ENCODE peak calls at places on chromosomes 4 and X, in ten cellular contexts. One of them, this sample, is unnamed.

GRCh38 chrX:139759637-139760036 is 51.7 kb upstream of the MCF2 start:
- DNase-seq in kidney tubule cell: peak; percentile 22
- DNase-seq in heart right ventricle: no peak
- DNase-seq in choroid plexus epithelial cell: peak; percentile 60
- DNase-seq in OCI-LY7: peak; percentile 1
- DNase-seq in type B pancreatic cell: no peak
- DNase-seq in stimulated activated effector memory CD8-positive, alpha-beta T cell treated with anti-CD3 and anti-CD28 coated beads, Interleukin-12 subunit alpha, Interleukin-12 subunit beta, amount 100 ng/mL, for 72 hours: no peak
- DNase-seq in nephron progenitor cell: peak; percentile 5
- DNase-seq in GM04504: no peak
- DNase-seq in iPS-NIHi11: peak; percentile 15
- DNase-seq in this sample: peak; percentile 3

GRCh38 chr4:112266823-112267222 is 18.9 kb downstream of the TIFA start:
- DNase-seq in kidney tubule cell: no peak
- DNase-seq in heart right ventricle: no peak
- DNase-seq in choroid plexus epithelial cell: peak; percentile 71
- DNase-seq in OCI-LY7: peak; percentile 45
- DNase-seq in type B pancreatic cell: no peak
- DNase-seq in stimulated activated effector memory CD8-positive, alpha-beta T cell treated with anti-CD3 and anti-CD28 coated beads, Interleukin-12 subunit alpha, Interleukin-12 subunit beta, amount 100 ng/mL, for 72 hours: no peak
- DNase-seq in nephron progenitor cell: no peak
- DNase-seq in GM04504: no peak
- DNase-seq in iPS-NIHi11: no peak
- DNase-seq in this sample: no peak

GRCh38 chr4:74536557-74536956 is 91.6 kb downstream of the AREG start:
- DNase-seq in kidney tubule cell: peak; percentile 39
- DNase-seq in heart right ventricle: no peak
- DNase-seq in choroid plexus epithelial cell: peak; percentile 68
- DNase-seq in OCI-LY7: no peak
- DNase-seq in type B pancreatic cell: no peak
- DNase-seq in stimulated activated effector memory CD8-positive, alpha-beta T cell treated with anti-CD3 and anti-CD28 coated beads, Interleukin-12 subunit alpha, Interleukin-12 subunit beta, amount 100 ng/mL, for 72 hours: no peak
- DNase-seq in nephron progenitor cell: no peak
- DNase-seq in GM04504: no peak
- DNase-seq in iPS-NIHi11: no peak
- DNase-seq in this sample: no peak

GRCh38 chrX:33207056-33207455 is 4.3 kb downstream of the DMD start:
- DNase-seq in kidney tubule cell: no peak
- DNase-seq in heart right ventricle: no peak
- DNase-seq in choroid plexus epithelial cell: no peak
- DNase-seq in OCI-LY7: no peak
- DNase-seq in type B pancreatic cell: no peak
- DNase-seq in stimulated activated effector memory CD8-positive, alpha-beta T cell treated with anti-CD3 and anti-CD28 coated beads, Interleukin-12 subunit alpha, Interleukin-12 subunit beta, amount 100 ng/mL, for 72 hours: no peak
- DNase-seq in nephron progenitor cell: no peak
- DNase-seq in GM04504: no peak
- DNase-seq in iPS-NIHi11: no peak
- DNase-seq in this sample: no peak

GRCh38 chrX:41333744-41333993 is 293 bp upstream of the DDX3X start:
- DNase-seq in kidney tubule cell: no peak
- DNase-seq in heart right ventricle: peak; percentile 69
- DNase-seq in choroid plexus epithelial cell: peak; percentile 85
- DNase-seq in OCI-LY7: peak; percentile 90
- DNase-seq in type B pancreatic cell: no peak
- DNase-seq in stimulated activated effector memory CD8-positive, alpha-beta T cell treated with anti-CD3 and anti-CD28 coated beads, Interleukin-12 subunit alpha, Interleukin-12 subunit beta, amount 100 ng/mL, for 72 hours: no peak
- DNase-seq in nephron progenitor cell: peak; percentile 58
- DNase-seq in GM04504: peak; percentile 82
- DNase-seq in iPS-NIHi11: peak; percentile 19
- DNase-seq in this sample: peak; percentile 82

GRCh38 chr4:94472056-94472826 is 20.5 kb downstream of the PDLIM5 start:
- DNase-seq in kidney tubule cell: peak; percentile 58
- DNase-seq in heart right ventricle: no peak
- DNase-seq in choroid plexus epithelial cell: peak; percentile 60
- DNase-seq in OCI-LY7: no peak
- DNase-seq in type B pancreatic cell: no peak
- DNase-seq in stimulated activated effector memory CD8-positive, alpha-beta T cell treated with anti-CD3 and anti-CD28 coated beads, Interleukin-12 subunit alpha, Interleukin-12 subunit beta, amount 100 ng/mL, for 72 hours: no peak
- DNase-seq in nephron progenitor cell: no peak
- DNase-seq in GM04504: peak; percentile 74
- DNase-seq in iPS-NIHi11: no peak
- DNase-seq in this sample: no peak

GRCh38 chr4:10072420-10073017 is 44.1 kb downstream of the WDR1 start:
- DNase-seq in kidney tubule cell: no peak
- DNase-seq in heart right ventricle: no peak
- DNase-seq in choroid plexus epithelial cell: no peak
- DNase-seq in OCI-LY7: no peak
- DNase-seq in type B pancreatic cell: no peak
- DNase-seq in stimulated activated effector memory CD8-positive, alpha-beta T cell treated with anti-CD3 and anti-CD28 coated beads, Interleukin-12 subunit alpha, Interleukin-12 subunit beta, amount 100 ng/mL, for 72 hours: no peak
- DNase-seq in nephron progenitor cell: no peak
- DNase-seq in GM04504: no peak
- DNase-seq in iPS-NIHi11: no peak
- DNase-seq in this sample: no peak

GRCh38 chr4:140395668-140396067 is 22.2 kb downstream of the SCOC start:
- DNase-seq in kidney tubule cell: no peak
- DNase-seq in heart right ventricle: no peak
- DNase-seq in choroid plexus epithelial cell: no peak
- DNase-seq in OCI-LY7: no peak
- DNase-seq in type B pancreatic cell: no peak
- DNase-seq in stimulated activated effector memory CD8-positive, alpha-beta T cell treated with anti-CD3 and anti-CD28 coated beads, Interleukin-12 subunit alpha, Interleukin-12 subunit beta, amount 100 ng/mL, for 72 hours: no peak
- DNase-seq in nephron progenitor cell: no peak
- DNase-seq in GM04504: no peak
- DNase-seq in iPS-NIHi11: no peak
- DNase-seq in this sample: no peak

GRCh38 chr4:16875487-16875886 is 23.0 kb downstream of the LDB2 start:
- DNase-seq in kidney tubule cell: no peak
- DNase-seq in heart right ventricle: no peak
- DNase-seq in choroid plexus epithelial cell: peak; percentile 94
- DNase-seq in OCI-LY7: no peak
- DNase-seq in type B pancreatic cell: no peak
- DNase-seq in stimulated activated effector memory CD8-positive, alpha-beta T cell treated with anti-CD3 and anti-CD28 coated beads, Interleukin-12 subunit alpha, Interleukin-12 subunit beta, amount 100 ng/mL, for 72 hours: no peak
- DNase-seq in nephron progenitor cell: no peak
- DNase-seq in GM04504: peak; percentile 45
- DNase-seq in iPS-NIHi11: no peak
- DNase-seq in this sample: no peak

This sample was measured in activated CD8-positive, alpha-beta T cell treated with anti-CD3 and anti-CD28 coated beads for 36 hours.